ENCODE peak calls at places on chromosomes 1 and 21, in six cellular contexts. Y is HFF-Myc, U is endodermal cell, V is thoracic aorta, X is lower leg skin, L is mammary epithelial cell. H is an unnamed sample.
A peak's percentile ranks its signal among the peaks of the same experiment; 100 is the strongest.

GRCh38 chr1:190809312-190809711 is 331.6 kb upstream of the BRINP3 start:
- DNase-seq in L (no peak), U (no peak), V (no peak), X (no peak), Y (no peak), H (no peak)

GRCh38 chr1:77625250-77625649 is 57.2 kb downstream of the ZZZ3 start:
- DNase-seq in Y (no peak), X (no peak), U (no peak), L (no peak), V (no peak), H (no peak)

GRCh38 chr1:67192902-67193301 is 26.6 kb downstream of the IL23R start:
- DNase-seq in X (no peak), U (no peak), V (no peak), Y (no peak), L (no peak), H (no peak)

GRCh38 chr21:36207577-36208320 is 51.1 kb downstream of the DOP1B start:
- DNase-seq in U (no peak), Y (no peak), V (no peak), X (no peak), L (peak; percentile 79), H (no peak)

GRCh38 chr1:56362994-56363770 is 216.2 kb downstream of the PLPP3 start:
- DNase-seq in Y (no peak), X (no peak), V (no peak), L (no peak), U (no peak), H (peak; percentile 59)

GRCh38 chr21:15283789-15284188 is 219.0 kb upstream of the NRIP1 start:
- DNase-seq in U (no peak), L (no peak), X (no peak), V (no peak), Y (no peak), H (no peak)

GRCh38 chr1:237012789-237013383 is 8.6 kb upstream of the MT1HL1 start:
- DNase-seq in L (peak; percentile 5), X (no peak), V (peak; percentile 89), Y (no peak), U (no peak), H (peak; percentile 99)

GRCh38 chr21:42075686-42076471 is 4.8 kb downstream of the UMODL1 start:
- DNase-seq in X (no peak), Y (no peak), V (no peak), U (no peak), L (no peak), H (no peak)

GRCh38 chr1:58249371-58249728 is 297.2 kb downstream of the OMA1 start:
- DNase-seq in U (no peak), Y (no peak), L (no peak), X (no peak), V (no peak), H (no peak)

GRCh38 chr1:159248311-159248710 is 43.6 kb downstream of the ACKR1 start:
- DNase-seq in L (peak; percentile 31), X (no peak), Y (no peak), U (no peak), V (no peak), H (peak; percentile 75)

GRCh38 chr1:230334447-230334837 is 91.7 kb downstream of the PGBD5 start:
- DNase-seq in Y (no peak), U (no peak), V (no peak), L (no peak), X (no peak), H (no peak)

GRCh38 chr1:89995595-89996397 is 886 bp downstream of the ZNF326 start:
- DNase-seq in X (no peak), Y (no peak), L (no peak), U (no peak), V (no peak), H (no peak)

GRCh38 chr1:2174348-2175054 is 20.1 kb downstream of the FAAP20 start:
- DNase-seq in Y (no peak), X (no peak), U (peak; percentile 92), L (peak; percentile 40), V (no peak), H (peak; percentile 59)

GRCh38 chr1:229781453-229781852 is 155.4 kb downstream of the URB2 start:
- DNase-seq in L (no peak), V (no peak), Y (no peak), U (peak; percentile 69), X (no peak), H (peak; percentile 35)

GRCh38 chr1:3453203-3453761 is 1.2 kb upstream of the ARHGEF16 start:
- DNase-seq in Y (no peak), V (no peak), X (peak; percentile 96), L (peak; percentile 56), U (peak; percentile 98), H (peak; percentile 78)

GRCh38 chr1:110288111-110288510 is 51.1 kb upstream of the RBM15 start:
- DNase-seq in V (no peak), L (no peak), U (no peak), Y (no peak), X (no peak), H (no peak)

GRCh38 chr21:43602277-43603229 is 56.7 kb downstream of the HSF2BP start:
- DNase-seq in V (no peak), U (no peak), L (peak; percentile 41), Y (no peak), X (no peak), H (no peak)

GRCh38 chr1:42942444-42942843 is 16.2 kb downstream of the SLC2A1 start:
- DNase-seq in X (no peak), V (no peak), L (no peak), U (peak; percentile 48), Y (no peak), H (peak; percentile 31)

GRCh38 chr21:33980276-33980916 is 64.8 kb upstream of the ATP5PO start:
- DNase-seq in Y (no peak), X (no peak), U (peak; percentile 8), V (no peak), L (no peak), H (peak; percentile 4)

GRCh38 chr1:8182034-8182761 is 135.7 kb upstream of the SLC45A1 start:
- DNase-seq in U (no peak), V (no peak), Y (no peak), L (peak; percentile 98), X (no peak), H (peak; percentile 90)

GRCh38 chr1:23581219-23581618 is 21.9 kb upstream of the ID3 start:
- DNase-seq in V (no peak), U (no peak), X (no peak), Y (no peak), L (no peak), H (no peak)

GRCh38 chr1:42056460-42056859 is 96.8 kb upstream of the GUCA2B start:
- DNase-seq in V (no peak), Y (no peak), X (no peak), L (no peak), U (no peak), H (no peak)

GRCh38 chr21:14741237-14741636 is 195.1 kb upstream of the SAMSN1 start:
- DNase-seq in Y (no peak), U (no peak), X (no peak), V (no peak), L (peak; percentile 72), H (peak; percentile 70)

GRCh38 chr1:207654320-207654719 is 9.4 kb downstream of the CR1L start:
- DNase-seq in U (no peak), L (no peak), V (no peak), X (no peak), Y (no peak), H (no peak)

GRCh38 chr1:200409203-200409760 is 554 bp downstream of the ZNF281 start:
- DNase-seq in X (peak; percentile 89), Y (no peak), L (no peak), U (peak; percentile 75), V (no peak), H (no peak)

GRCh38 chr1:199279872-199280649 is 641.2 kb downstream of the PTPRC start:
- DNase-seq in L (peak; percentile 27), U (no peak), Y (no peak), X (no peak), V (no peak), H (no peak)

GRCh38 chr1:21550097-21550496 is 40.9 kb downstream of the ALPL start:
- DNase-seq in X (no peak), U (no peak), V (no peak), Y (no peak), L (no peak), H (no peak)

DNA sequence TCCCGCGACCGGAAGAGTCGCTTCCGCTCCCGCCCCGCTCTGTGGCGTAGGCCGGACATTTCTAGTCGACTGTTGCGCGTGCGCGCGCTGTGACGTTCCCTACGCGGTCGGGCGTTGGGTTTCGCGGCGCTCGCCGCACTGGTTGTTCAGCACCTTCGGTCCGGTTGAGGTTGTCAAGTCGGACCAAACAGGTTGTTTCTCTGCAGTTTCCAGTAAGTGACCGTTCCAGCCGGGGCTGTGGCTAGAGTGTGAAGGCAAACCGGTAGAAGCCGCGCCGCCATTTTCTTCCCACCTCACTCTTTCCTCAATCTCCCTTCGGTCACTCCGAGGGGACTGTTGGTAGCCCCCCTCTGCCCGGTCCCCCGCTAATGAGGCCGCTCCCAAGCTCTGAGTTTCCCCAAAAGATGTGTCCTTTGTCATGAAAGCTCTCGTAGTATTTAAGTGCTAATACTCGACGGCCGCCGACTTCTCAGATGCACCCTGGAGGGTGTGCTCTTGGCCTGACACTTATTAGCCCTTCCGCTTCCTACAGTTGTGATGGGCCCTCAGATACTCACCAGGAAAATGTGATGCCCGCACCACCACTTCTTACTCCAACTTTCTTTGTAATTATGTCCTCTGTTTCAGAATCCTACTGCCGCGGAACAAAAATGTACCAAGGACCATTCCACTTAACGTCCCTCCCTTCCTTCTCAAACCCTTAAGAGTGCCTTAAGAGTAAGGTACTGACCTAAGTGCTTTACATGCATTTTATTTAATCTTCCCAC is 56.3 kb downstream of the TRAF5 start:
- DNase-seq in V (peak; percentile 57), L (peak; percentile 82), X (peak; percentile 97), U (peak; percentile 96), Y (peak; percentile 70), H (peak; percentile 99)
- TF ChIP-seq CTCF in V (no peak), L (no peak), X (no peak), U (no peak), Y (no peak), H (no peak)

DNA sequence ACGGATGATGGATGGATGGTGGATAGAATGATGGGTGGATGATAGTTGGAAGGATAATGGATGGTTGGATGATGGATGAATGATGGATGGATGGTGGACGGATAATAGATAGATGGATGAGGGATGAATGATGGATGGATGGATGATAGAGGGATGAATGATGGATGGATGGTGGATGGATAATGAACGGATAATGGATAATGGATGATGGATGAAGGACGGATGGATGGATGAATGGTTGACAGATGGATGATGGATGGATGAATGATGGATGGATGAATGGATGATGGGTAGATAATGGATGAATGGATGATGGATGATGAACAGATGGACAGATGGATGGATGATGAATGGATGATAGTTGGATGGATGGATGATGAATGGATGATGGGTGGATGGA is 255.1 kb downstream of the NPHP4 start:
- DNase-seq in U (no peak), Y (no peak), L (no peak), X (no peak), V (no peak), H (no peak)
- TF ChIP-seq CTCF in U (no peak), Y (no peak), L (no peak), X (no peak), V (no peak), H (no peak)

DNA sequence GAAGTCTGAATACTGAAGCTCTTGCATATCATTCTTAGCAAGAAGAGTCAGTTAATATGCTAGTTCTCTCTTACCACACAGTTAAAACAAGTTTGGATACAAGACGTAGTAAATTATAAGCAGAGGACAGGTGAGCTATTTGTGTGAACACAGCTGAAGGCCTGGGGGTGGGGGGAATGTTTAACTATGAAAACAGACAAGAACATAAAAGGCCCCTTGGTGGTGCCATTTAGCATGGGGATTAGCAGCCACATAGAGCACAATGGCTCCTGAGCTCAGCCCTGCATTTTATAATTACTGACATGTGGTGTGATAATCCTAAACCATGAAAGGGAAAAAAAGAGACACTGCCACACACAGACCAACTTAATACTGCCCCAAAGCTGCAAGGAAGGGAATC is 94.8 kb downstream of the TGFBR3 start:
- DNase-seq in U (peak; percentile 78), X (no peak), L (no peak), Y (no peak), V (no peak), H (no peak)
- TF ChIP-seq CTCF in U (peak; percentile 30), X (no peak), L (peak; percentile 11), Y (no peak), V (no peak), H (no peak)

GRCh38 chr21:39086547-39086946 is 96.7 kb downstream of the PSMG1 start:
- DNase-seq in L (no peak), V (no peak), U (no peak), X (no peak), Y (no peak), H (no peak)
- TF ChIP-seq CTCF in L (no peak), V (no peak), U (peak; percentile 53), X (no peak), Y (peak; percentile 10), H (no peak)